ENCODE peak calls at places on chromosomes 7 and 10, in eight cellular contexts. V, D, R, M, S, N, C and G are unnamed samples.

GRCh38 chr7:39421251-39421650 is 145.0 kb upstream of the YAE1 start:
- DNase-seq in V (no peak), D (no peak), R (no peak), M (no peak), S (no peak), N (no peak), C (no peak), G (no peak)

GRCh38 chr7:131493559-131493958 is 62.9 kb downstream of the PODXL start:
- DNase-seq in V (no peak), D (no peak), R (no peak), M (peak; percentile 66), S (peak; percentile 63), N (no peak), C (no peak), G (no peak)

GRCh38 chr10:131726967-131727366 is 173.8 kb upstream of the PPP2R2D start:
- DNase-seq in V (no peak), D (no peak), R (no peak), M (no peak), S (no peak), N (no peak), C (no peak), G (no peak)

GRCh38 chr7:146401939-146402338 is 285.3 kb downstream of the CNTNAP2 start:
- DNase-seq in V (no peak), D (no peak), R (no peak), M (no peak), S (no peak), N (no peak), C (no peak), G (no peak)

GRCh38 chr7:122302826-122303521 is 1.6 kb downstream of the FEZF1 start:
- DNase-seq in V (no peak), D (no peak), R (no peak), M (no peak), S (no peak), N (no peak), C (no peak), G (no peak)

GRCh38 chr10:130022501-130023299 is 58.6 kb upstream of the EBF3 start:
- DNase-seq in V (no peak), D (no peak), R (no peak), M (peak; percentile 93), S (peak; percentile 74), N (no peak), C (peak; percentile 17), G (no peak)

GRCh38 chr7:53035499-53036412 is at the start of gene POM121L12:
- DNase-seq in V (no peak), D (no peak), R (no peak), M (no peak), S (no peak), N (no peak), C (no peak), G (no peak)

GRCh38 chr10:91901784-91902677 is 7.3 kb downstream of the FGFBP3 start:
- DNase-seq in V (no peak), D (no peak), R (no peak), M (peak; percentile 81), S (no peak), N (peak; percentile 45), C (peak; percentile 95), G (peak; percentile 93)

GRCh38 chr7:79287976-79288375 is 165.5 kb downstream of the MAGI2 start:
- DNase-seq in V (no peak), D (no peak), R (no peak), M (peak; percentile 60), S (no peak), N (no peak), C (peak; percentile 21), G (no peak)

GRCh38 chr7:2049782-2050510 is 182.8 kb downstream of the MAD1L1 start:
- DNase-seq in V (no peak), D (no peak), R (no peak), M (no peak), S (no peak), N (no peak), C (no peak), G (no peak)

GRCh38 chr7:120733143-120733542 is 124.8 kb downstream of the TSPAN12 start:
- DNase-seq in V (no peak), D (no peak), R (no peak), M (peak; percentile 2), S (no peak), N (peak; percentile 5), C (peak; percentile 47), G (peak; percentile 45)

GRCh38 chr7:30464231-30464660 is 14.3 kb downstream of the NOD1 start:
- DNase-seq in V (no peak), D (no peak), R (no peak), M (peak; percentile 46), S (no peak), N (no peak), C (no peak), G (no peak)

GRCh38 chr10:77602913-77603528 is 34.6 kb downstream of the KCNMA1 start:
- DNase-seq in V (no peak), D (no peak), R (no peak), M (peak; percentile 9), S (no peak), N (no peak), C (no peak), G (no peak)

GRCh38 chr10:56722912-56723311 is 361.9 kb upstream of the ZWINT start:
- DNase-seq in V (no peak), D (no peak), R (no peak), M (no peak), S (no peak), N (no peak), C (no peak), G (no peak)

DNA sequence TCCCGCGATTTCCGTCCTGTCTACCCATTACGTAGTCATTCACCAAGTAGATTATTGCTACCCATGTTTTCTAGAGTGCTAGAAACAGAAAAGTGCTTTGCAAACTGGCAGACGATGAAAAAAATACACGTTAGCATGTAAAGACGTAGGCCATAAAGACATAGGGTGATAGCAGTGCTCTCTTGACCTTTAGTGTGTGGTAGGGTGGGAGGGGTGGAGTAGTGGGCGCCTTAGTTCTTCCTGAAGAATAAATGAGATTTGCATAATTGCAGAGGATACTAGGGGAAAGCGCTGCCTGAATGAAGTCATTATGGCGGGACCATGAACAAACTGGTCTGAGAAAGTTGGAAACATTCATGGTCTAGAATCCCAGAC is 948 bp downstream of the ZNF485 start:
- DNase-seq in V (peak; percentile 64), D (no peak), R (no peak), M (no peak), S (no peak), N (no peak), C (no peak), G (no peak)
- H3K4me3 ChIP-seq in V (peak overlapping the region; percentile 91), D (peak overlapping the region; percentile 82), R (peak overlapping the region; percentile 84), M (peak overlapping the region; percentile 74), S (peak overlapping the region; percentile 64), N (peak overlapping the region; percentile 92), C (no peak overlapping the region), G (peak overlapping the region; percentile 65)

GRCh38 chr7:74253331-74253730 is 868 bp downstream of the RFC2 start:
- DNase-seq in V (no peak), D (no peak), R (no peak), M (no peak), S (no peak), N (no peak), C (no peak), G (no peak)
- TF ChIP-seq CTCF in V (no peak), D (no peak), R (no peak), M (no peak), S (no peak), N (no peak), C (no peak), G (no peak)

GRCh38 chr7:42107484-42107883 is 129.5 kb downstream of the GLI3 start:
- DNase-seq in V (no peak), D (no peak), R (peak; percentile 21), M (peak; percentile 84), S (no peak), N (no peak), C (peak; percentile 76), G (peak; percentile 36)
- H3K4me3 ChIP-seq in V (no peak overlapping the region), D (no peak overlapping the region), R (no peak overlapping the region), M (no peak overlapping the region), S (no peak overlapping the region), N (no peak overlapping the region), C (no peak overlapping the region), G (no peak overlapping the region)

GRCh38 chr10:1297566-1298301 is 241.5 kb downstream of the WDR37 start:
- DNase-seq in V (no peak), D (no peak), R (peak; percentile 13), M (no peak), S (no peak), N (no peak), C (no peak), G (no peak)
- TF ChIP-seq CTCF in V (no peak), D (no peak), R (no peak), M (no peak), S (no peak), N (no peak), C (no peak), G (no peak)

DNA sequence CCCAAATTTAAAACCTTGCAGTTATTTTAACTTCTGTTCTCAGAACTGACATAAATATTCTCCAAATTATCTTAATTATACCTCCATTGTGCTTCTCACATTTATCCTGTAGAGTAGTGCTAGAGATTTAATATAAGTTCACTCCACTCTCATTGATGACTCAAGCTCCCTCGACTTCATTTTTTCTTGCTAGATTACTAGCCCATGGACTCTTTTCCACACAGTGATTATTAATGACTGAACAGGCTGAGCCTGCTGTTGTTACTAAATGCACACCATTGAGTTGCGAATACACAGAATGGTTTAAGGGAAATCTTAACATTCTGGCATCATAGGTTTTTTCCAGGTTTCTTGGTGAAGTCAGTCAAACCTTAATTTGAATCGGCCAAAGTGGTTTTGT is 179.5 kb upstream of the AKR1E2 start:
- DNase-seq in V (no peak), D (no peak), R (no peak), M (no peak), S (no peak), N (no peak), C (no peak), G (peak; percentile 50)
- H3K4me3 ChIP-seq in V (no peak overlapping the region), D (no peak overlapping the region), R (no peak overlapping the region), M (no peak overlapping the region), S (no peak overlapping the region), N (no peak overlapping the region), C (no peak overlapping the region), G (no peak overlapping the region)

GRCh38 chr7:135428011-135428410 is 81.9 kb downstream of the CNOT4 start:
- DNase-seq in V (no peak), D (no peak), R (no peak), M (no peak), S (no peak), N (no peak), C (no peak), G (no peak)
- TF ChIP-seq CTCF in V (no peak), D (no peak), R (no peak), M (no peak), S (no peak), N (no peak), C (no peak), G (no peak)